ENCODE peak calls at places on chromosome 11, in six cellular contexts. W is choroid plexus epithelial cell; K is RCC 7860; R is mammary epithelial cell; Z is mesothelial cell of epicardium; M is stimulated activated CD4-positive, alpha-beta T cell treated with anti-CD3 and anti-CD28 coated beads, Interleukin-4, amount 100 ng/mL, for 48 hours. A is an unnamed sample.

GRCh38 chr11:33256031-33256807 is 962 bp upstream of the HIPK3 start:
- DNase-seq in W (no peak), K (no peak), R (no peak), Z (no peak), M (no peak), A (no peak)

GRCh38 chr11:2715716-2716350 is 16.0 kb upstream of the KCNQ1OT1 start:
- DNase-seq in W (no peak), K (no peak), R (no peak), Z (no peak), M (no peak), A (no peak)

GRCh38 chr11:34264266-34265110 is 93.3 kb downstream of the ABTB2 start:
- DNase-seq in W (no peak), K (no peak), R (no peak), Z (no peak), M (no peak), A (no peak)

GRCh38 chr11:111913997-111914396 is 1.5 kb downstream of the HSPB2 start:
- DNase-seq in W (peak), K (no peak), R (no peak), Z (no peak), M (no peak), A (peak)

GRCh38 chr11:1654388-1655167 is 25.0 kb downstream of the KRTAP5-5 start:
- DNase-seq in W (peak), K (no peak), R (no peak), Z (no peak), M (no peak), A (no peak)

GRCh38 chr11:46611526-46612304 is 5.3 kb downstream of the HARBI1 start:
- DNase-seq in W (no peak), K (no peak), R (no peak), Z (no peak), M (no peak), A (no peak)

GRCh38 chr11:429391-429790 is 12.4 kb downstream of the ANO9 start:
- DNase-seq in W (no peak), K (no peak), R (no peak), Z (no peak), M (no peak), A (no peak)

GRCh38 chr11:77075425-77075905 is 8.7 kb downstream of the CAPN5 start:
- DNase-seq in W (no peak), K (no peak), R (no peak), Z (no peak), M (no peak), A (no peak)

GRCh38 chr11:613369-613968 is 2.3 kb downstream of the IRF7 start:
- DNase-seq in W (peak), K (peak), R (peak), Z (no peak), M (peak), A (peak)

GRCh38 chr11:39541945-39542351 is 1917.5 kb downstream of the LRRC4C start:
- DNase-seq in W (no peak), K (no peak), R (peak), Z (no peak), M (no peak), A (peak)